ENCODE peak calls at places on chromosomes 1 and 21, in eight cellular contexts. One of them, this sample, is unnamed.

GRCh38 chr1:183812686-183813569 is 8.0 kb downstream of the RGL1 start:
- DNase-seq in fibroblast of lung: peak; percentile 76
- DNase-seq in right atrium auricular region: no peak
- DNase-seq in lung: no peak
- DNase-seq in mesendoderm: peak; percentile 96
- DNase-seq in psoas muscle: no peak
- DNase-seq in heart right ventricle: no peak
- DNase-seq in ovary: no peak
- DNase-seq in this sample: no peak

GRCh38 chr1:92096317-92096716 is 16.2 kb downstream of the BTBD8 start:
- DNase-seq in fibroblast of lung: peak; percentile 11
- DNase-seq in right atrium auricular region: no peak
- DNase-seq in lung: no peak
- DNase-seq in mesendoderm: no peak
- DNase-seq in psoas muscle: no peak
- DNase-seq in heart right ventricle: no peak
- DNase-seq in ovary: no peak
- DNase-seq in this sample: no peak

GRCh38 chr1:173581384-173582078 is 21.3 kb downstream of the SLC9C2 start:
- DNase-seq in fibroblast of lung: no peak
- DNase-seq in right atrium auricular region: no peak
- DNase-seq in lung: no peak
- DNase-seq in mesendoderm: no peak
- DNase-seq in psoas muscle: no peak
- DNase-seq in heart right ventricle: no peak
- DNase-seq in ovary: no peak
- DNase-seq in this sample: no peak

GRCh38 chr1:41936107-41936506 is 17.4 kb upstream of the HIVEP3 start:
- DNase-seq in fibroblast of lung: peak; percentile 70
- DNase-seq in right atrium auricular region: no peak
- DNase-seq in lung: no peak
- DNase-seq in mesendoderm: no peak
- DNase-seq in psoas muscle: no peak
- DNase-seq in heart right ventricle: no peak
- DNase-seq in ovary: no peak
- DNase-seq in this sample: no peak

GRCh38 chr1:116988248-116988647 is 13.3 kb upstream of the CD101 start:
- DNase-seq in fibroblast of lung: peak; percentile 80
- DNase-seq in right atrium auricular region: no peak
- DNase-seq in lung: no peak
- DNase-seq in mesendoderm: no peak
- DNase-seq in psoas muscle: peak; percentile 25
- DNase-seq in heart right ventricle: peak; percentile 29
- DNase-seq in ovary: no peak
- DNase-seq in this sample: no peak

GRCh38 chr1:232943679-232944252 is 6.6 kb upstream of the NTPCR start:
- DNase-seq in fibroblast of lung: no peak
- DNase-seq in right atrium auricular region: no peak
- DNase-seq in lung: no peak
- DNase-seq in mesendoderm: no peak
- DNase-seq in psoas muscle: no peak
- DNase-seq in heart right ventricle: no peak
- DNase-seq in ovary: no peak
- DNase-seq in this sample: no peak

GRCh38 chr1:212641956-212642355 is 33.4 kb downstream of the ATF3 start:
- DNase-seq in fibroblast of lung: peak; percentile 48
- DNase-seq in right atrium auricular region: no peak
- DNase-seq in lung: no peak
- DNase-seq in mesendoderm: no peak
- DNase-seq in psoas muscle: no peak
- DNase-seq in heart right ventricle: no peak
- DNase-seq in ovary: no peak
- DNase-seq in this sample: no peak

GRCh38 chr1:198560093-198560638 is 19.7 kb upstream of the ATP6V1G3 start:
- DNase-seq in fibroblast of lung: peak; percentile 29
- DNase-seq in right atrium auricular region: no peak
- DNase-seq in lung: no peak
- DNase-seq in mesendoderm: no peak
- DNase-seq in psoas muscle: no peak
- DNase-seq in heart right ventricle: no peak
- DNase-seq in ovary: no peak
- DNase-seq in this sample: no peak

GRCh38 chr1:179554394-179554793 is 21.4 kb downstream of the NPHS2 start:
- DNase-seq in fibroblast of lung: no peak
- DNase-seq in right atrium auricular region: no peak
- DNase-seq in lung: no peak
- DNase-seq in mesendoderm: no peak
- DNase-seq in psoas muscle: no peak
- DNase-seq in heart right ventricle: no peak
- DNase-seq in ovary: no peak
- DNase-seq in this sample: no peak

GRCh38 chr1:76059461-76059860 is 15.1 kb upstream of the ST6GALNAC3 start:
- DNase-seq in fibroblast of lung: no peak
- DNase-seq in right atrium auricular region: no peak
- DNase-seq in lung: no peak
- DNase-seq in mesendoderm: no peak
- DNase-seq in psoas muscle: no peak
- DNase-seq in heart right ventricle: no peak
- DNase-seq in ovary: no peak
- DNase-seq in this sample: no peak

GRCh38 chr1:63795455-63795854 is 21.6 kb downstream of the ROR1 start:
- DNase-seq in fibroblast of lung: peak; percentile 28
- DNase-seq in right atrium auricular region: no peak
- DNase-seq in lung: peak; percentile 51
- DNase-seq in mesendoderm: no peak
- DNase-seq in psoas muscle: no peak
- DNase-seq in heart right ventricle: no peak
- DNase-seq in ovary: no peak
- DNase-seq in this sample: no peak

GRCh38 chr1:63792152-63792551 is 18.3 kb downstream of the ROR1 start:
- DNase-seq in fibroblast of lung: no peak
- DNase-seq in right atrium auricular region: no peak
- DNase-seq in lung: no peak
- DNase-seq in mesendoderm: no peak
- DNase-seq in psoas muscle: no peak
- DNase-seq in heart right ventricle: no peak
- DNase-seq in ovary: no peak
- DNase-seq in this sample: no peak

GRCh38 chr1:63794927-63795326 is 21.1 kb downstream of the ROR1 start:
- DNase-seq in fibroblast of lung: peak; percentile 87
- DNase-seq in right atrium auricular region: no peak
- DNase-seq in lung: peak; percentile 75
- DNase-seq in mesendoderm: peak; percentile 92
- DNase-seq in psoas muscle: no peak
- DNase-seq in heart right ventricle: no peak
- DNase-seq in ovary: no peak
- DNase-seq in this sample: no peak

GRCh38 chr1:63794354-63794753 is 20.5 kb downstream of the ROR1 start:
- DNase-seq in fibroblast of lung: no peak
- DNase-seq in right atrium auricular region: no peak
- DNase-seq in lung: no peak
- DNase-seq in mesendoderm: peak; percentile 53
- DNase-seq in psoas muscle: no peak
- DNase-seq in heart right ventricle: no peak
- DNase-seq in ovary: no peak
- DNase-seq in this sample: no peak

DNA sequence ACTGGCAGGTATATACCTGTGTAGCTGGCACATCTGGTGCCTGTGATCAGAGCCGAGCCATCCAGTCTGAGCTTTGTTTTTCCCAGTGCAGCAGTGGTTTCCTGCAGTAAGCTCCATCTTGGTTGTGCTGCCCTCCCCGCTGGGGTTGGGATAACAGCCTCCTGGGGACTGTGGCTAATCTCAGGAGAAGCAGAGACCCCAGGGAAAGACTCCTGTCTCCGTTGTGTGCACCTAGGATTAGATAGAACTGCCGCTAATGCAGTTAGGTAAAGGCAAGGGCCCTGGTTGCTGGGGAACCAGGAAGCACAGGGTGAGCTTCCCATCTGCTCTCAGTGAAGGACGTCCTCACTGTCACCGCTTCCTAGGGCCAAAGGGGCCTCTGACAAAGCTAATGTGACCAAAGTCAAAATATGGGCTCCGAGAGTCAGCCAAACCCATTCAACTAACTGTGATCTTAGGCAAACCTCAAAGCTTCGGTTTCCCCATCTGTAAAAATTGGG is 20.0 kb downstream of the ROR1 start:
- DNase-seq in fibroblast of lung: no peak
- DNase-seq in right atrium auricular region: no peak
- DNase-seq in lung: no peak
- DNase-seq in mesendoderm: peak; percentile 55
- DNase-seq in psoas muscle: no peak
- DNase-seq in heart right ventricle: no peak
- DNase-seq in ovary: no peak
- DNase-seq in this sample: no peak
- H3K4me1 ChIP-seq in fibroblast of lung: peaks cover 2% of the 10 kb centered on the region
- H3K4me1 ChIP-seq in right atrium auricular region: peaks cover 2% of the 10 kb centered on the region
- H3K4me1 ChIP-seq in lung: peaks cover 11% of the 10 kb centered on the region
- H3K4me1 ChIP-seq in mesendoderm: peaks cover 37% of the 10 kb centered on the region
- H3K4me1 ChIP-seq in psoas muscle: peaks cover 18% of the 10 kb centered on the region
- H3K4me1 ChIP-seq in heart right ventricle: peaks cover 19% of the 10 kb centered on the region
- H3K4me1 ChIP-seq in ovary: no peaks in the 10 kb centered on the region
- H3K4me1 ChIP-seq in this sample: no peaks in the 10 kb centered on the region

GRCh38 chr1:34844252-34844634 is 15.3 kb downstream of the SMIM12 start:
- DNase-seq in fibroblast of lung: no peak
- DNase-seq in right atrium auricular region: no peak
- DNase-seq in lung: no peak
- DNase-seq in mesendoderm: peak; percentile 94
- DNase-seq in psoas muscle: no peak
- DNase-seq in heart right ventricle: peak; percentile 51
- DNase-seq in ovary: no peak
- DNase-seq in this sample: peak; percentile 62
- H3K4me1 ChIP-seq in fibroblast of lung: no peaks in the 10 kb centered on the region
- H3K4me1 ChIP-seq in right atrium auricular region: no peaks in the 10 kb centered on the region
- H3K4me1 ChIP-seq in lung: peaks cover 29% of the 10 kb centered on the region
- H3K4me1 ChIP-seq in mesendoderm: peaks cover 22% of the 10 kb centered on the region
- H3K4me1 ChIP-seq in psoas muscle: peaks cover 17% of the 10 kb centered on the region
- H3K4me1 ChIP-seq in heart right ventricle: peaks cover 44% of the 10 kb centered on the region
- H3K4me1 ChIP-seq in ovary: no peaks in the 10 kb centered on the region
- H3K4me1 ChIP-seq in this sample: peaks cover 10% of the 10 kb centered on the region

DNA sequence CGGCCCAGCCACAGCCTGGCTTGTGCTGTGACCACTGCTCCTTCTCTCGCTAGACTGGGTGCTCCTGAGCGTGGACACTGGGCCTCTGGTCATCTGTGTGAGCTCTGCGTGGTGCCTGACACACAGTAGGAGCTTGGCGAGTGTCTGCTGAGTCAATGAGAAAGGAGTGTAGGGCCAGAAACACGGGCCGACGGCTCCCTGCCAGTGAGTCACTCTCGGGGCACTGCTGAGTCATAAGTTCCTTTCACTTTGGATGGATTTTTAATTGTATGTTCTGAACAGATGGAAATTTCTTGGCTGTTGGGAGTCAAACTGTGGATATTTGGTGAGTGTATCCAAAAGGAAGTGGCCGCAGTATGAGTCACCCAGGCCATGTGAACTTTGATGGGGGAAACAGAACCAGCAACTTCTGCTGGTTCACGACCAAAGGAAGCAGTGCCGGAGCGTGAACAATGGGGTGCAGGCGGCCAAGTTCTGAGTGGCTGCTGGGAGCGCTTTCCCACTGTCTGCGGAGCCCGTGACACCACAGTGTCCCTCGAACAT is 41.0 kb upstream of the COL18A1 start:
- DNase-seq in fibroblast of lung: peak; percentile 100
- DNase-seq in right atrium auricular region: peak; percentile 95
- DNase-seq in lung: peak; percentile 67
- DNase-seq in mesendoderm: peak; percentile 86
- DNase-seq in psoas muscle: peak; percentile 85
- DNase-seq in heart right ventricle: peak; percentile 93
- DNase-seq in ovary: peak; percentile 90
- DNase-seq in this sample: no peak
- H3K4me1 ChIP-seq in fibroblast of lung: peaks cover 35% of the 10 kb centered on the region
- H3K4me1 ChIP-seq in right atrium auricular region: no peaks in the 10 kb centered on the region
- H3K4me1 ChIP-seq in lung: peaks cover 9% of the 10 kb centered on the region
- H3K4me1 ChIP-seq in mesendoderm: peaks cover 11% of the 10 kb centered on the region
- H3K4me1 ChIP-seq in psoas muscle: peaks cover 12% of the 10 kb centered on the region
- H3K4me1 ChIP-seq in heart right ventricle: peaks cover 23% of the 10 kb centered on the region
- H3K4me1 ChIP-seq in ovary: peaks cover 32% of the 10 kb centered on the region
- H3K4me1 ChIP-seq in this sample: peaks cover 15% of the 10 kb centered on the region

DNA sequence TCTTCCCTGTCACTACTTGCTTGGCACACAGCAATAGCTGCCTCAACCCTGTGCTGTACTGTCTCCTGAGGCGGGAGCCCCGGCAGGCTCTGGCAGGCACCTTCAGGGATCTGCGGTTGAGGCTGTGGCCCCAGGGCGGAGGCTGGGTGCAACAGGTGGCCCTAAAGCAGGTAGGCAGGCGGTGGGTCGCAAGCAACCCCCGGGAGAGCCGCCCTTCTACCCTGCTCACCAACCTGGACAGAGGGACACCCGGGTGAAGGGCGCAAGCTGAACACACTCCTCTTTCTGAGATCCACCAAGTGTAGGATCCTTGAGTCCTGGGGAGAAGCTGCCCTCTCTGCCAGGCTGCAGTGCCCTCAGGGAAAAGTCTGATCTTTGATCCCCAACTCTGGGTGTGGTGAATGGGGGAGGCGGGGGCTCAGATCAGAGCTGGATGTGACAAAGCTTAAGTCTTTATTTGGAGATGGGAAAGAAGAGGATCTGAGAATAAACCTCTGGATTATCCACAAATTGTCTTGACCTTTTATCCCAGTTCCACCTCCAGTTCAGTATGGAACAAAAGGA is 1.2 kb downstream of the RXFP4 start:
- DNase-seq in fibroblast of lung: no peak
- DNase-seq in right atrium auricular region: no peak
- DNase-seq in lung: no peak
- DNase-seq in mesendoderm: no peak
- DNase-seq in psoas muscle: no peak
- DNase-seq in heart right ventricle: no peak
- DNase-seq in ovary: no peak
- DNase-seq in this sample: no peak
- H3K4me1 ChIP-seq in fibroblast of lung: peaks cover 3% of the 10 kb centered on the region
- H3K4me1 ChIP-seq in right atrium auricular region: no peaks in the 10 kb centered on the region
- H3K4me1 ChIP-seq in lung: peaks cover 22% of the 10 kb centered on the region
- H3K4me1 ChIP-seq in mesendoderm: peaks cover 5% of the 10 kb centered on the region
- H3K4me1 ChIP-seq in psoas muscle: peaks cover 18% of the 10 kb centered on the region
- H3K4me1 ChIP-seq in heart right ventricle: peaks cover 47% of the 10 kb centered on the region
- H3K4me1 ChIP-seq in ovary: peaks cover 6% of the 10 kb centered on the region
- H3K4me1 ChIP-seq in this sample: peaks cover 14% of the 10 kb centered on the region

GRCh38 chr1:171792656-171793055 is 11.2 kb downstream of the METTL13 start:
- DNase-seq in fibroblast of lung: no peak
- DNase-seq in right atrium auricular region: no peak
- DNase-seq in lung: no peak
- DNase-seq in mesendoderm: no peak
- DNase-seq in psoas muscle: no peak
- DNase-seq in heart right ventricle: no peak
- DNase-seq in ovary: no peak
- DNase-seq in this sample: no peak
- H3K4me1 ChIP-seq in fibroblast of lung: peaks cover 12% of the 10 kb centered on the region
- H3K4me1 ChIP-seq in right atrium auricular region: no peaks in the 10 kb centered on the region
- H3K4me1 ChIP-seq in lung: peaks cover 1% of the 10 kb centered on the region
- H3K4me1 ChIP-seq in mesendoderm: no peaks in the 10 kb centered on the region
- H3K4me1 ChIP-seq in psoas muscle: peaks cover 2% of the 10 kb centered on the region
- H3K4me1 ChIP-seq in heart right ventricle: no peaks in the 10 kb centered on the region
- H3K4me1 ChIP-seq in ovary: no peaks in the 10 kb centered on the region
- H3K4me1 ChIP-seq in this sample: no peaks in the 10 kb centered on the region

GRCh38 chr1:230144010-230144614 is 77.1 kb downstream of the GALNT2 start:
- DNase-seq in fibroblast of lung: no peak
- DNase-seq in right atrium auricular region: no peak
- DNase-seq in lung: no peak
- DNase-seq in mesendoderm: no peak
- DNase-seq in psoas muscle: no peak
- DNase-seq in heart right ventricle: no peak
- DNase-seq in ovary: no peak
- DNase-seq in this sample: no peak
- H3K4me1 ChIP-seq in fibroblast of lung: peaks cover 11% of the 10 kb centered on the region
- H3K4me1 ChIP-seq in right atrium auricular region: no peaks in the 10 kb centered on the region
- H3K4me1 ChIP-seq in lung: peaks cover 23% of the 10 kb centered on the region
- H3K4me1 ChIP-seq in mesendoderm: peaks cover 2% of the 10 kb centered on the region
- H3K4me1 ChIP-seq in psoas muscle: peaks cover 87% of the 10 kb centered on the region
- H3K4me1 ChIP-seq in heart right ventricle: peaks cover 67% of the 10 kb centered on the region
- H3K4me1 ChIP-seq in ovary: peaks cover 18% of the 10 kb centered on the region
- H3K4me1 ChIP-seq in this sample: peaks cover 16% of the 10 kb centered on the region